ENCODE peak calls at places on chromosomes 5 and 9, in nine cellular contexts. T, K, G, W, F, V, S, H and O are unnamed samples.

GRCh38 chr5:11300736-11301135 is 539.7 kb upstream of the DAP start:
- DNase-seq in G (no peak), F (no peak), S (no peak), H (no peak), T (no peak), K (no peak), W (no peak), V (no peak), O (no peak)

GRCh38 chr9:137365056-137365455 is 57.9 kb downstream of the EXD3 start:
- DNase-seq in T (no peak), V (no peak), S (no peak), H (no peak), G (no peak), F (no peak), K (peak; percentile 2), W (no peak), O (no peak)

GRCh38 chr5:136337788-136338187 is 27.6 kb downstream of the TRPC7 start:
- DNase-seq in G (no peak), F (no peak), S (no peak), H (no peak), V (no peak), K (no peak), W (no peak), T (no peak), O (no peak)

GRCh38 chr9:16726718-16727451 is 143.6 kb downstream of the BNC2 start:
- DNase-seq in V (peak; percentile 47), W (no peak), H (no peak), T (peak; percentile 64), G (peak; percentile 93), S (peak; percentile 76), F (peak; percentile 46), K (peak; percentile 82), O (peak; percentile 29)

GRCh38 chr5:155885199-155885598 is 441.8 kb upstream of the SGCD start:
- DNase-seq in F (no peak), S (no peak), K (no peak), V (no peak), T (no peak), H (no peak), W (no peak), G (no peak), O (no peak)

GRCh38 chr9:133315997-133316396 is 20.0 kb downstream of the SURF6 start:
- DNase-seq in G (no peak), V (no peak), T (no peak), W (no peak), S (no peak), K (no peak), F (no peak), H (no peak), O (no peak)

GRCh38 chr5:159133041-159133741 is 33.5 kb upstream of the EBF1 start:
- DNase-seq in F (peak; percentile 66), G (peak; percentile 95), S (no peak), H (no peak), W (peak; percentile 54), V (peak; percentile 16), K (no peak), T (peak; percentile 12), O (peak; percentile 5)

GRCh38 chr9:81389569-81389993 is 299.8 kb downstream of the TLE1 start:
- DNase-seq in W (no peak), G (peak; percentile 99), T (peak; percentile 100), H (no peak), S (no peak), K (no peak), F (no peak), V (no peak), O (no peak)

GRCh38 chr5:140042551-140043507 is at the start of gene NRG2:
- DNase-seq in S (peak; percentile 80), K (peak; percentile 88), F (peak; percentile 85), V (peak; percentile 77), W (peak; percentile 19), T (peak; percentile 34), G (peak; percentile 47), H (peak; percentile 47), O (peak; percentile 69)

GRCh38 chr5:16427572-16427971 is 38.0 kb downstream of the ZNF622 start:
- DNase-seq in V (no peak), H (no peak), F (no peak), W (no peak), K (no peak), T (no peak), S (no peak), G (no peak), O (no peak)

GRCh38 chr5:155053482-155053881 is 39.9 kb downstream of the KIF4B start:
- DNase-seq in T (no peak), V (no peak), F (no peak), W (no peak), K (no peak), H (no peak), S (no peak), G (no peak), O (no peak)

GRCh38 chr9:98871456-98872065 is 64.1 kb downstream of the GALNT12 start:
- DNase-seq in V (no peak), F (no peak), G (no peak), S (no peak), W (no peak), K (no peak), T (no peak), H (no peak), O (no peak)

GRCh38 chr9:130927995-130928900 is 10.8 kb downstream of the FIBCD1 start:
- DNase-seq in G (peak; percentile 53), F (no peak), H (no peak), T (peak; percentile 97), V (peak; percentile 51), K (no peak), S (peak; percentile 66), W (no peak), O (no peak)

GRCh38 chr9:35690447-35691324 is 961 bp upstream of the TPM2 start:
- DNase-seq in V (peak; percentile 90), W (peak; percentile 31), T (no peak), H (peak; percentile 35), F (peak; percentile 79), S (peak; percentile 87), K (peak; percentile 64), G (peak; percentile 71), O (no peak)

GRCh38 chr5:59054963-59055528 is 472.2 kb downstream of the RAB3C start:
- DNase-seq in S (no peak), F (no peak), W (no peak), H (no peak), K (no peak), G (no peak), T (no peak), V (no peak), O (no peak)

GRCh38 chr9:1025131-1025530 is 25.0 kb upstream of the DMRT2 start:
- DNase-seq in V (no peak), W (no peak), F (no peak), S (no peak), G (no peak), H (no peak), K (no peak), T (no peak), O (no peak)